ENCODE peak calls at places on chromosomes 6 and 20, in ten cellular contexts. M is HCT116, Z is Karpas-422, R is GM23338, P is GM23248, T is OCI-LY7, L is MM.1S, F is SK-N-SH, W is PC-3, U is hepatocyte. B is an unnamed sample. For H3K9me2 and H3K79me2, the result is how much of the 10 kb centered on the place peaks cover.

GRCh38 chr6:41648070-41648585 is 9.9 kb downstream of the MDFI start:
- DNase-seq in P (no peak), U (no peak), F (no peak), M (no peak), Z (no peak), W (no peak), T (no peak), R (no peak), L (no peak), B (no peak)

GRCh38 chr6:31007694-31008093 is 2.6 kb upstream of the MUC22 start:
- DNase-seq in M (no peak), R (no peak), T (no peak), U (peak), F (no peak), P (peak), W (peak), L (no peak), Z (no peak), B (peak)

GRCh38 chr6:6885521-6886088 is 222.2 kb upstream of the RREB1 start:
- DNase-seq in W (no peak), Z (no peak), U (no peak), P (no peak), M (no peak), R (no peak), T (no peak), L (no peak), F (no peak), B (no peak)

GRCh38 chr20:59047938-59048680 is 5.5 kb upstream of the PRELID3B start:
- DNase-seq in F (no peak), R (no peak), M (no peak), U (peak), Z (no peak), W (peak), P (peak), T (no peak), L (no peak), B (peak)

GRCh38 chr6:105900120-105900937 is 185.8 kb upstream of the PRDM1 start:
- DNase-seq in R (no peak), Z (no peak), U (no peak), T (peak), L (no peak), P (peak), W (no peak), M (no peak), F (no peak), B (no peak)

GRCh38 chr20:34017610-34018009 is 23.9 kb downstream of the RALY start:
- DNase-seq in M (no peak), T (no peak), Z (no peak), F (no peak), W (peak), P (peak), R (no peak), L (peak), U (no peak), B (no peak)

GRCh38 chr20:1389703-1390385 is 3.0 kb downstream of the FKBP1A start:
- DNase-seq in Z (peak), U (no peak), P (peak), M (no peak), W (no peak), F (no peak), L (no peak), R (peak), T (no peak), B (no peak)

GRCh38 chr6:35146453-35146852 is 5.3 kb upstream of the TCP11 start:
- DNase-seq in P (peak), W (peak), T (peak), U (peak), L (peak), R (peak), F (peak), M (peak), Z (peak), B (peak)

GRCh38 chr20:58378704-58379103 is 10.3 kb upstream of the VAPB start:
- DNase-seq in L (no peak), M (no peak), P (no peak), U (no peak), F (no peak), T (no peak), Z (no peak), R (no peak), W (no peak), B (no peak)

GRCh38 chr6:121451250-121451649 is 15.8 kb downstream of the GJA1 start:
- DNase-seq in F (no peak), W (no peak), U (no peak), Z (no peak), M (no peak), L (no peak), P (no peak), T (no peak), R (no peak), B (no peak)

GRCh38 chr6:146287691-146288369 is 255.8 kb upstream of the RAB32 start:
- DNase-seq in R (no peak), Z (no peak), M (no peak), T (no peak), L (no peak), W (no peak), U (no peak), F (no peak), P (peak), B (no peak)

GRCh38 chr6:6694825-6695710 is 106.5 kb downstream of the LY86 start:
- DNase-seq in P (peak), T (no peak), M (no peak), F (no peak), R (peak), L (no peak), W (no peak), Z (no peak), U (peak), B (peak)

GRCh38 chr6:110332281-110332680 is 25.9 kb downstream of the METTL24 start:
- DNase-seq in U (no peak), L (peak), Z (no peak), P (no peak), R (no peak), T (no peak), F (no peak), W (no peak), M (no peak), B (no peak)

GRCh38 chr6:132708002-132708401 is 5.9 kb downstream of the VNN1 start:
- DNase-seq in R (no peak), W (no peak), U (no peak), L (no peak), F (no peak), P (no peak), T (no peak), Z (no peak), M (no peak), B (no peak)

GRCh38 chr6:167448378-167448777 is 123.5 kb downstream of the TTLL2 start:
- DNase-seq in W (no peak), P (no peak), M (no peak), L (no peak), F (no peak), T (no peak), Z (no peak), U (no peak), R (no peak), B (no peak)

GRCh38 chr20:47774081-47774777 is 11.1 kb downstream of the SULF2 start:
- DNase-seq in F (peak), R (no peak), W (no peak), U (peak), P (no peak), M (no peak), T (no peak), Z (no peak), L (no peak), B (no peak)

GRCh38 chr6:132648356-132648755 is 10.6 kb downstream of the TAAR1 start:
- DNase-seq in R (no peak), P (peak), T (no peak), L (no peak), M (no peak), U (no peak), F (no peak), Z (no peak), W (peak), B (peak)

GRCh38 chr20:59232618-59233017 is 67.8 kb upstream of the EDN3 start:
- DNase-seq in P (peak), T (no peak), M (no peak), L (no peak), F (no peak), R (no peak), Z (no peak), U (no peak), W (no peak), B (no peak)

GRCh38 chr6:140871911-140872310 is 1260.8 kb upstream of the GJE1 start:
- DNase-seq in F (no peak), U (no peak), M (no peak), W (peak), L (no peak), P (peak), Z (no peak), R (no peak), T (no peak), B (no peak)

GRCh38 chr6:52610745-52611355 is 34.0 kb upstream of the TRAM2 start:
- DNase-seq in U (peak), T (no peak), W (peak), L (no peak), R (no peak), M (peak), F (no peak), P (peak), Z (no peak), B (no peak)

GRCh38 chr6:93468291-93468690 is 48.9 kb upstream of the EPHA7 start:
- DNase-seq in U (peak), P (no peak), M (no peak), Z (no peak), L (peak), T (no peak), W (peak), R (peak), F (no peak), B (no peak)

GRCh38 chr20:49572857-49573256 is 4.9 kb upstream of the PTGIS start:
- DNase-seq in Z (no peak), L (peak), R (peak), P (no peak), F (no peak), U (no peak), W (no peak), M (no peak), T (no peak), B (no peak)

GRCh38 chr6:25697537-25698340 is 45.7 kb downstream of the SCGN start:
- DNase-seq in P (peak), Z (no peak), L (no peak), W (peak), R (no peak), M (no peak), F (no peak), U (no peak), T (no peak), B (no peak)

GRCh38 chr20:7926767-7927166 is 13.5 kb downstream of the HAO1 start:
- DNase-seq in W (peak), T (peak), L (peak), U (peak), R (peak), M (peak), P (peak), F (peak), Z (peak), B (no peak)

GRCh38 chr6:42338573-42339218 is 113.0 kb downstream of the TRERF1 start:
- DNase-seq in W (peak), U (peak), T (no peak), F (no peak), Z (no peak), M (peak), R (no peak), P (peak), L (no peak), B (peak)

GRCh38 chr6:12602951-12603710 is 113.4 kb upstream of the PHACTR1 start:
- DNase-seq in F (peak), Z (peak), R (peak), L (peak), P (peak), U (peak), W (peak), T (peak), M (peak), B (peak)

GRCh38 chr20:62640870-62641748 is 1.2 kb upstream of the SLCO4A1 start:
- DNase-seq in Z (no peak), L (no peak), W (no peak), M (no peak), R (no peak), P (no peak), F (no peak), T (no peak), U (no peak), B (no peak)

GRCh38 chr6:52515219-52515960 is 61.5 kb downstream of the TRAM2 start:
- DNase-seq in F (no peak), Z (no peak), P (peak), W (no peak), L (no peak), T (no peak), R (no peak), U (no peak), M (no peak), B (no peak)

GRCh38 chr6:7166410-7167293 is 58.9 kb downstream of the RREB1 start:
- DNase-seq in L (no peak), R (no peak), M (no peak), W (no peak), T (no peak), F (no peak), P (no peak), Z (no peak), U (no peak), B (no peak)

GRCh38 chr6:169837529-169838250 is 86.3 kb downstream of the ERMARD start:
- DNase-seq in L (no peak), U (no peak), Z (no peak), W (no peak), M (no peak), F (no peak), T (no peak), P (no peak), R (no peak), B (no peak)

GRCh38 chr6:89411019-89411268 is 1.1 kb downstream of the RRAGD start:
- DNase-seq in U (peak), P (peak), W (no peak), L (peak), F (peak), R (peak), M (no peak), Z (no peak), T (peak), B (peak)

GRCh38 chr6:83546636-83547035 is 34.3 kb downstream of the PRSS35 start:
- DNase-seq in R (no peak), Z (no peak), L (peak), W (peak), P (no peak), M (no peak), T (no peak), U (peak), F (no peak), B (peak)

GRCh38 chr6:41741625-41742490 is 5.3 kb downstream of the PGC start:
- DNase-seq in F (no peak), P (no peak), Z (no peak), M (no peak), R (no peak), T (no peak), L (no peak), W (peak), U (peak), B (peak)

GRCh38 chr6:165925474-165926156 is 242.0 kb downstream of the TBXT start:
- DNase-seq in P (no peak), M (no peak), U (no peak), Z (no peak), F (no peak), T (no peak), L (no peak), W (no peak), R (no peak), B (no peak)

GRCh38 chr6:142088858-142089216 is 43.9 kb upstream of the GJE1 start:
- DNase-seq in Z (no peak), L (no peak), W (peak), M (no peak), F (peak), U (peak), T (no peak), R (peak), P (peak), B (no peak)

GRCh38 chr6:88166901-88167624 is 916 bp upstream of the CNR1 start:
- DNase-seq in R (peak), U (peak), P (no peak), L (no peak), Z (no peak), F (peak), T (peak), W (no peak), M (no peak), B (no peak)

GRCh38 chr6:25223421-25224052 is 55.6 kb upstream of the CARMIL1 start:
- DNase-seq in M (peak), F (peak), L (peak), R (peak), P (peak), Z (peak), W (peak), T (peak), U (peak), B (peak)

GRCh38 chr20:4064118-4064962 is 49.0 kb upstream of the RNF24 start:
- DNase-seq in U (peak), L (no peak), Z (no peak), R (peak), W (peak), M (peak), F (peak), T (no peak), P (peak), B (peak)

GRCh38 chr6:37679539-37680476 is 17.9 kb downstream of the MDGA1 start:
- DNase-seq in T (peak), P (no peak), L (no peak), W (no peak), F (no peak), M (no peak), Z (peak), R (no peak), U (no peak), B (no peak)

GRCh38 chr6:168192195-168192900 is 113.3 kb upstream of the FRMD1 start:
- DNase-seq in Z (no peak), U (no peak), L (no peak), P (no peak), F (peak), M (no peak), T (no peak), R (no peak), W (no peak), B (no peak)

DNA sequence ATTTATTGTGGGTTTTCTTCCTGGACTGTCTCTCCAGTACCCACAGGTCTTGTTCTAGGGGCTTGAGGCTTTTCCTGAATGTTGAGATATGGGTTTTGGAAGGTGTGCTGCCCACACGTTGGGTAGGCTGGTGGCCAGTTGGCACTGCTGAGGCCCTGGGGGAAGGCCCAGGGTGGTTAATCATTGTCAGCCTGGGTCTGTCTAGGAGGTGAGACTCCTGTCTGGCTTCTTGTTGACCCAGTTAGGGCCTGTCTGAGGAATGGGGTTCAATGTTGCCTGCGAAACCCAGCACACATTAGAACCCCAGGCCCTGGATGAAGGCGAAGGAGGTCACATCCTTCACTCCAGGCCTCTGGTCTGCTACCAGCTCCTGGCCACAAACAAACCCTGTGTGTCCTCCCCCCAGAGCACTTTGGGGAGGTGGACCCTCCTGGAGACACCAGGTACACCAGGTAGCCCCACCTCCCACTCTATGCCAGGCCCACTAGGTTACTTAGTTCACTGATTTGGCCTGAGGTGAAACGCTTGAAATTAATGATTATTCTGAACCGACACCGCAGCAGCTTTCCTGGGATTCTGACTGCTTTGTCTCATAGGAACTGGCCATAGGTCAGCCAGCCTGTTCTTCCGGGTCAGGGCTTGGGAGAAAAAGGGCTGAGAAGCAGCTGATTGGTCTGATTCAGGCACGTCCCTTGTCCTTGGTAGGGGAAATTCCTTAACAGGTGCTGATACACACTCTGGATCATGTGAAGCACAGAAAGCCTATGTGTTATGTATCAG is 15.2 kb downstream of the DNMT3B start:
- DNase-seq in Z (no peak), P (no peak), M (no peak), R (no peak), T (no peak), W (no peak), L (no peak), F (no peak), U (no peak), B (no peak)
- H3K27ac ChIP-seq in Z (no peak), P (no peak), M (no peak), R (peak), T (no peak), W (no peak), L (no peak), F (no peak), U (peak), B (no peak)

DNA sequence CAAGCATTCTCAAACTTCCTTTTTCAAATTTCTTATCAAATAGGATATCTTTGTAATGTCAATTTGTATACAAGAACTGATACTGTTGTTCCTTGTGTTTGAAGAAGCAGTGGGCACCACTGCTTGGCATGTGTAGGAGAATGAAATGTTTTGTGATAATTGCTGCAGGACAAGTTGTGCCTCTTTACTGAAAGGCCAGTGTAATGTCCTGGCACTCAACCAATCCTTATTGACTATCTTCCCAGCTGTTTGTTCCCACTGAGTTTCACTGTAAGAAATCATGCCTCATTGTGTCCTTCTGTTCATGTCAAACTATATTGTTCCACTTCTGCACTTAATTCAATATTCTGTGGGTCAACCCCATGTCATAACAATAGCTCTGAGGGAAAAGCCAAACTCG is 136.1 kb upstream of the FAM83B start:
- DNase-seq in M (no peak), U (no peak), Z (no peak), P (no peak), T (no peak), L (no peak), W (no peak), R (no peak), F (no peak), B (no peak)
- H3K9me2 ChIP-seq in M (under half), U (under half), Z (under half), P (under half), T (under half), L (under half), W (under half), R (under half), F (under half), B (under half)

GRCh38 chr6:16755544-16755943 is 5.7 kb downstream of the ATXN1 start:
- DNase-seq in W (no peak), U (no peak), M (no peak), F (no peak), Z (no peak), R (no peak), L (no peak), P (no peak), T (no peak), B (no peak)
- H3K79me2 ChIP-seq in W (half or more), U (half or more), M (under half), F (half or more), Z (under half), R (under half), L (under half), P (half or more), T (under half), B (half or more)

GRCh38 chr6:135323979-135324378 is 142.9 kb downstream of the MYB start:
- DNase-seq in U (no peak), W (no peak), M (no peak), T (no peak), L (no peak), R (no peak), F (no peak), Z (no peak), P (no peak), B (no peak)

GRCh38 chr6:135324531-135324930 is 143.4 kb downstream of the MYB start:
- DNase-seq in L (no peak), U (no peak), R (no peak), W (no peak), M (no peak), P (no peak), Z (no peak), T (no peak), F (no peak), B (no peak)

GRCh38 chr6:135323202-135323668 is 142.1 kb downstream of the MYB start:
- DNase-seq in R (no peak), M (no peak), W (no peak), F (no peak), Z (peak), T (peak), U (no peak), P (no peak), L (peak), B (no peak)

GRCh38 chr6:135321012-135321621 is 140.0 kb downstream of the MYB start:
- DNase-seq in W (no peak), P (no peak), U (no peak), T (no peak), Z (no peak), F (no peak), M (no peak), R (no peak), L (no peak), B (no peak)

DNA sequence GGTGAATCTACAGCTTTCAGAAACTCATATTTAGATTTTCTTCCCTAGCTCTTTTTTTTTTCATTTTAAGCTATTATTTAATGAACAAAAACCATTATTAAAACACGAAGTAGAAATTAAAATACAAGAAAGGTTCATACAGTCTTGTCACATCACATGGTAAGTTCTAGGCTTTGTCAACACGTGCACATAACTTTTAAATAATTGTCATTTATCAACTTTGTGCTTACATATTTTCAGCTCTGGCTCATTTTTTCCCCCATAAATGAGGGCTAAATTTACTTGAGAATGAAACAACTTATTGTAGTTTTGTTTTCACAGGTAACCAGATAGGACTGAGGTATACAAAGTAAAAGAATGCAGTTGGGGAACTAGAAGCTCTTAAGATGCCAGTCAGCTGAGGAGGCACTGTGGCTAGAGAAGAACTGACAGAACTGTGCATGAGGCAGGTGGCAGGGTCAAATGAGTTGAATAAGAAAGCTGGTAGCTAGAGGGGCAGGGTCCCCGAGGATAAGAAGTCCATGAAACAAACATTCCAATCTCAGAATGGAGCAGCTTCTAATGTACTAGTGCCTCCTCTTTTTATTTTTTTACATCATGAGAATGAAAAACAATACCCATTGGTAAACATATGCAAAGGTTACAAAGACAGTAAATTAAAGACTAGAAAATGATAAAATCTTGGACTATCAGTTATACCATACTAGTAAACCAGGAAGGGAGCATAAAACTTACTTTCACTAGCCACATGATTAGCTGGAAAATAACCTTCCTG is 141.5 kb downstream of the MYB start:
- DNase-seq in U (no peak), T (peak), F (no peak), L (peak), R (no peak), M (no peak), W (no peak), P (no peak), Z (no peak), B (no peak)
- H3K27ac ChIP-seq in U (no peak), T (peak), F (no peak), L (peak), R (no peak), M (no peak), W (no peak), P (no peak), Z (peak), B (no peak)

B was measured in PC-9.